ENCODE peak calls at places on chromosome 2, in five cellular contexts. One of them, this sample, is unnamed.
A peak's percentile ranks its signal among the peaks of the same experiment; 100 is the strongest.

GRCh38 chr2:222952204-222952603 is 91.4 kb downstream of the ACSL3 start:
- DNase-seq in H9: no peak
- DNase-seq in H1: no peak
- DNase-seq in IMR-90: no peak
- DNase-seq in neuronal stem cell: no peak
- DNase-seq in this sample: no peak

GRCh38 chr2:99373144-99373543 is 36.0 kb downstream of the EIF5B start:
- DNase-seq in H9: no peak
- DNase-seq in H1: no peak
- DNase-seq in neuronal stem cell: no peak
- DNase-seq in IMR-90: no peak
- DNase-seq in this sample: no peak

GRCh38 chr2:644871-645270 is 32.3 kb downstream of the TMEM18 start:
- DNase-seq in H9: peak; percentile 8
- DNase-seq in IMR-90: no peak
- DNase-seq in H1: peak; percentile 20
- DNase-seq in neuronal stem cell: no peak
- DNase-seq in this sample: no peak

GRCh38 chr2:237956402-237956736 is 10.4 kb upstream of the UBE2F start:
- DNase-seq in H1: no peak
- DNase-seq in H9: peak; percentile 57
- DNase-seq in IMR-90: no peak
- DNase-seq in neuronal stem cell: no peak
- DNase-seq in this sample: no peak

GRCh38 chr2:128392207-128392606 is 73.5 kb upstream of the HS6ST1 start:
- DNase-seq in IMR-90: no peak
- DNase-seq in H9: no peak
- DNase-seq in H1: no peak
- DNase-seq in neuronal stem cell: no peak
- DNase-seq in this sample: no peak

GRCh38 chr2:211654211-211654780 is 884.3 kb downstream of the ERBB4 start:
- DNase-seq in neuronal stem cell: no peak
- DNase-seq in H9: no peak
- DNase-seq in IMR-90: no peak
- DNase-seq in H1: no peak
- DNase-seq in this sample: no peak

GRCh38 chr2:162301151-162301804 is 17.2 kb downstream of the IFIH1 start:
- DNase-seq in neuronal stem cell: peak; percentile 31
- DNase-seq in IMR-90: peak; percentile 75
- DNase-seq in H9: no peak
- DNase-seq in H1: no peak
- DNase-seq in this sample: peak; percentile 29

GRCh38 chr2:120385355-120386127 is 39.6 kb downstream of the INHBB start:
- DNase-seq in neuronal stem cell: no peak
- DNase-seq in IMR-90: no peak
- DNase-seq in H1: no peak
- DNase-seq in H9: peak; percentile 55
- DNase-seq in this sample: peak; percentile 60

GRCh38 chr2:101305044-101305443 is 3.5 kb downstream of the RNF149 start:
- DNase-seq in neuronal stem cell: no peak
- DNase-seq in H1: no peak
- DNase-seq in IMR-90: no peak
- DNase-seq in H9: no peak
- DNase-seq in this sample: no peak

GRCh38 chr2:1742680-1743395 is 1.5 kb downstream of the PXDN start:
- DNase-seq in neuronal stem cell: peak; percentile 65
- DNase-seq in H9: peak; percentile 76
- DNase-seq in IMR-90: peak; percentile 90
- DNase-seq in H1: peak; percentile 83
- DNase-seq in this sample: peak; percentile 91

GRCh38 chr2:155377178-155377780 is 678.8 kb downstream of the KCNJ3 start:
- DNase-seq in H9: no peak
- DNase-seq in H1: no peak
- DNase-seq in IMR-90: peak; percentile 35
- DNase-seq in neuronal stem cell: peak; percentile 14
- DNase-seq in this sample: peak; percentile 47

GRCh38 chr2:236196366-236196765 is 28.2 kb upstream of the GBX2 start:
- DNase-seq in IMR-90: no peak
- DNase-seq in H9: no peak
- DNase-seq in neuronal stem cell: no peak
- DNase-seq in H1: no peak
- DNase-seq in this sample: no peak

GRCh38 chr2:238079874-238080327 is 19.1 kb downstream of the SCLY start:
- DNase-seq in H9: no peak
- DNase-seq in neuronal stem cell: no peak
- DNase-seq in IMR-90: no peak
- DNase-seq in H1: no peak
- DNase-seq in this sample: no peak

GRCh38 chr2:108199726-108200125 is 40.0 kb upstream of the SULT1C3 start:
- DNase-seq in H9: no peak
- DNase-seq in IMR-90: peak; percentile 28
- DNase-seq in H1: no peak
- DNase-seq in neuronal stem cell: no peak
- DNase-seq in this sample: peak; percentile 20

GRCh38 chr2:104052341-104052740 is 801.6 kb upstream of the POU3F3 start:
- DNase-seq in neuronal stem cell: peak; percentile 79
- DNase-seq in H9: no peak
- DNase-seq in IMR-90: no peak
- DNase-seq in H1: no peak
- DNase-seq in this sample: no peak

GRCh38 chr2:129661942-129662341 is 317.5 kb upstream of the RAB6C start:
- DNase-seq in neuronal stem cell: no peak
- DNase-seq in IMR-90: no peak
- DNase-seq in H9: no peak
- DNase-seq in H1: no peak
- DNase-seq in this sample: peak; percentile 16

GRCh38 chr2:197926673-197927072 is 122.3 kb downstream of the PLCL1 start:
- DNase-seq in H9: no peak
- DNase-seq in IMR-90: no peak
- DNase-seq in neuronal stem cell: no peak
- DNase-seq in H1: no peak
- DNase-seq in this sample: no peak

GRCh38 chr2:157480182-157480961 is 36.5 kb upstream of the CYTIP start:
- DNase-seq in neuronal stem cell: no peak
- DNase-seq in IMR-90: peak; percentile 24
- DNase-seq in H9: no peak
- DNase-seq in H1: no peak
- DNase-seq in this sample: peak; percentile 27

GRCh38 chr2:26363323-26363722 is 16.7 kb upstream of the ADGRF3 start:
- DNase-seq in neuronal stem cell: no peak
- DNase-seq in H1: no peak
- DNase-seq in H9: no peak
- DNase-seq in IMR-90: peak; percentile 31
- DNase-seq in this sample: no peak

GRCh38 chr2:53315170-53315569 is 452.4 kb upstream of the CHAC2 start:
- DNase-seq in H9: no peak
- DNase-seq in IMR-90: no peak
- DNase-seq in H1: no peak
- DNase-seq in neuronal stem cell: no peak
- DNase-seq in this sample: no peak

GRCh38 chr2:59879700-59880131 is 673.7 kb downstream of the BCL11A start:
- DNase-seq in IMR-90: no peak
- DNase-seq in H9: no peak
- DNase-seq in neuronal stem cell: no peak
- DNase-seq in H1: no peak
- DNase-seq in this sample: no peak

GRCh38 chr2:26034597-26035067 is 748 bp downstream of the RAB10 start:
- DNase-seq in neuronal stem cell: no peak
- DNase-seq in IMR-90: peak; percentile 5
- DNase-seq in H1: no peak
- DNase-seq in H9: no peak
- DNase-seq in this sample: peak; percentile 44

GRCh38 chr2:221574231-221574570 is 2.1 kb upstream of the EPHA4 start:
- DNase-seq in H9: no peak
- DNase-seq in neuronal stem cell: no peak
- DNase-seq in H1: no peak
- DNase-seq in IMR-90: no peak
- DNase-seq in this sample: no peak

GRCh38 chr2:104641801-104642200 is 212.1 kb upstream of the POU3F3 start:
- DNase-seq in H1: no peak
- DNase-seq in IMR-90: no peak
- DNase-seq in H9: no peak
- DNase-seq in neuronal stem cell: no peak
- DNase-seq in this sample: no peak

GRCh38 chr2:12044857-12045256 is 298.4 kb downstream of the LPIN1 start:
- DNase-seq in IMR-90: no peak
- DNase-seq in H1: no peak
- DNase-seq in neuronal stem cell: no peak
- DNase-seq in H9: no peak
- DNase-seq in this sample: no peak

GRCh38 chr2:233013027-233013461 is at the start of gene NGEF:
- DNase-seq in H1: no peak
- DNase-seq in neuronal stem cell: no peak
- DNase-seq in IMR-90: no peak
- DNase-seq in H9: peak; percentile 16
- DNase-seq in this sample: no peak

GRCh38 chr2:207163815-207164747 is 1.7 kb downstream of the KLF7 start:
- DNase-seq in H1: no peak
- DNase-seq in IMR-90: peak; percentile 48
- DNase-seq in neuronal stem cell: no peak
- DNase-seq in H9: no peak
- DNase-seq in this sample: peak; percentile 55

GRCh38 chr2:190836767-190837166 is 43.9 kb upstream of the GLS start:
- DNase-seq in IMR-90: no peak
- DNase-seq in neuronal stem cell: no peak
- DNase-seq in H1: no peak
- DNase-seq in H9: no peak
- DNase-seq in this sample: no peak

GRCh38 chr2:190838492-190838910 is 42.1 kb upstream of the GLS start:
- DNase-seq in H1: no peak
- DNase-seq in H9: no peak
- DNase-seq in IMR-90: peak; percentile 89
- DNase-seq in neuronal stem cell: no peak
- DNase-seq in this sample: no peak

GRCh38 chr2:190835303-190835930 is 45.2 kb upstream of the GLS start:
- DNase-seq in IMR-90: peak; percentile 89
- DNase-seq in H1: no peak
- DNase-seq in neuronal stem cell: no peak
- DNase-seq in H9: no peak
- DNase-seq in this sample: no peak

GRCh38 chr2:190837417-190837816 is 43.2 kb upstream of the GLS start:
- DNase-seq in IMR-90: peak; percentile 48
- DNase-seq in H9: no peak
- DNase-seq in neuronal stem cell: no peak
- DNase-seq in H1: no peak
- DNase-seq in this sample: no peak

GRCh38 chr2:190837991-190838390 is 42.6 kb upstream of the GLS start:
- DNase-seq in neuronal stem cell: no peak
- DNase-seq in H1: no peak
- DNase-seq in H9: no peak
- DNase-seq in IMR-90: no peak
- DNase-seq in this sample: no peak
- H2BK5ac ChIP-seq in neuronal stem cell: no peak overlapping the region
- H2BK5ac ChIP-seq in H1: no peak overlapping the region
- H2BK5ac ChIP-seq in H9: no peak overlapping the region
- H2BK5ac ChIP-seq in IMR-90: peak overlapping the region; percentile 56
- H2BK5ac ChIP-seq in this sample: no peak overlapping the region

GRCh38 chr2:43225788-43226557 is 433 bp downstream of the ZFP36L2 start:
- DNase-seq in neuronal stem cell: peak; percentile 75
- DNase-seq in H1: peak; percentile 80
- DNase-seq in H9: no peak
- DNase-seq in IMR-90: peak; percentile 68
- DNase-seq in this sample: peak; percentile 82
- H3K23ac ChIP-seq in neuronal stem cell: peak overlapping the region; percentile 99
- H3K23ac ChIP-seq in H1: no peak overlapping the region
- H3K23ac ChIP-seq in H9: no peak overlapping the region
- H3K23ac ChIP-seq in IMR-90: peak overlapping the region; percentile 91
- H3K23ac ChIP-seq in this sample: peak overlapping the region; percentile 59

DNA sequence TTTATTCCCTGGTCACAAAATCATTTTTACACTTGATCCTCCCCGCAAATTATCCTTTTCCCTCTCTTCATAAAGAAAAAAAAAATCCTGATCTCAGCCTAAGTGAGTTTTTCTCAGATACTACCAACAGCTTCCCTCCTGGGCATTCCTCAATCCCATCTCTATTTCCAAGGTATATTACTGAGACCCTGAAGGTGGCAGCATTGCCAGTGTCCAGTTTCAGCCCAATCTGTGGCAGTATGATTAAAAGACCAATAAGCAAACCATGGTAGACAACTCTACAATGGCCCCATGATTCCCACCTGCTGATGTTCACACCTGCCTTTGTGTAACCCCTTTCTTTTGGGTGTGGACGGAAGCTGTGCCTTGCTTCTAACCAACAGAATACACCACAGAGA is 45.1 kb downstream of the CCDC93 start:
- DNase-seq in neuronal stem cell: no peak
- DNase-seq in H9: no peak
- DNase-seq in IMR-90: no peak
- DNase-seq in H1: no peak
- DNase-seq in this sample: no peak
- H2BK5ac ChIP-seq in neuronal stem cell: no peak overlapping the region
- H2BK5ac ChIP-seq in H9: no peak overlapping the region
- H2BK5ac ChIP-seq in IMR-90: no peak overlapping the region
- H2BK5ac ChIP-seq in H1: no peak overlapping the region
- H2BK5ac ChIP-seq in this sample: no peak overlapping the region

GRCh38 chr2:171880774-171881173 is 13.3 kb downstream of the SLC25A12 start:
- DNase-seq in neuronal stem cell: no peak
- DNase-seq in H1: no peak
- DNase-seq in H9: no peak
- DNase-seq in IMR-90: no peak
- DNase-seq in this sample: no peak

GRCh38 chr2:171883275-171883893 is 10.7 kb downstream of the SLC25A12 start:
- DNase-seq in IMR-90: no peak
- DNase-seq in neuronal stem cell: no peak
- DNase-seq in H1: no peak
- DNase-seq in H9: no peak
- DNase-seq in this sample: peak; percentile 8

GRCh38 chr2:171879865-171880264 is 14.2 kb downstream of the SLC25A12 start:
- DNase-seq in neuronal stem cell: no peak
- DNase-seq in H1: no peak
- DNase-seq in H9: no peak
- DNase-seq in IMR-90: no peak
- DNase-seq in this sample: no peak

GRCh38 chr2:171878481-171878993 is 15.5 kb downstream of the SLC25A12 start:
- DNase-seq in neuronal stem cell: no peak
- DNase-seq in H1: no peak
- DNase-seq in H9: no peak
- DNase-seq in IMR-90: peak; percentile 73
- DNase-seq in this sample: no peak

DNA sequence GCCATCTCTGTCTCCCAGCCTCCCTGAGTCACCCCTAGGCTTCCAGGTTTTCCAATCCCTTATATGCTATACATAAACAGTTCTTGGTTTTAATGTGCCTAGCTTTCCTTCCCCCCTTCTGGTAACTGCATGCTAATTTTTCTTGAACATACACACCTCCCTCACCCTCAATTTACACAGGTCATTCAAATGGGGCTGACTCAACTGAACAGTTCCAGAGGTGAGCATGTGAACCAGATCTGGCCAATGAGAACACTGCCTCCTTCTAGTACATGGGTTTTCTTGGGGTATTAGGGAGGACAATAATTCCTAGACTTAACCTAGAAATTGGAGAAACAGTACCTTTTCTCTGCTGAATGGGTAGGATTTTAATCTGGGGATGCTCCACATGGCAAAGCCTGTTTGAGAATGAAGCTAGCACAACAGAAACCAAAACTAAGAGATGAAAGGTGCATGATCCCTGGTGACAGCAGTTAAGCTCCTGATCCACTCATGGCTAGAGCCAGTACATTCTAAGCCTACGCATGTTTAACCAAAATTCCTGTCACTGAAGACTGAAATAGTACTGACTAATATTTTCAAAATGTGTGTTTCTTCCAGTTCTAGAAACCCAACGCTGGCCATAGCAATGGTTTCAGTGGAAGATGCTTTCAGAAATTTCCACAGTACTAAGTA is 11.8 kb downstream of the SLC25A12 start:
- DNase-seq in IMR-90: peak; percentile 27
- DNase-seq in neuronal stem cell: no peak
- DNase-seq in H1: no peak
- DNase-seq in H9: no peak
- DNase-seq in this sample: no peak
- H3K23ac ChIP-seq in IMR-90: no peak overlapping the region
- H3K23ac ChIP-seq in neuronal stem cell: no peak overlapping the region
- H3K23ac ChIP-seq in H1: no peak overlapping the region
- H3K23ac ChIP-seq in H9: no peak overlapping the region
- H3K23ac ChIP-seq in this sample: no peak overlapping the region